ENCODE peak calls at places on chromosome 20, in ten cellular contexts. One of them, this sample, is unnamed.

GRCh38 chr20:13299401-13299800 is 78.3 kb downstream of the ISM1 start:
- DNase-seq in HFFc6: no peak
- DNase-seq in T-helper 9 cell: no peak
- DNase-seq in central memory CD4-positive, alpha-beta T cell: no peak
- DNase-seq in cardiac muscle cell: no peak
- DNase-seq in stimulated activated CD8-positive, alpha-beta memory T cell treated with anti-CD3 and anti-CD28 coated beads, Interleukin-2, amount 100 ng/mL, for 1 hour: no peak
- DNase-seq in germinal center: no peak
- DNase-seq in HEK293T: no peak
- DNase-seq in astrocyte of the spinal cord: no peak
- DNase-seq in NCI-H2081: no peak
- DNase-seq in this sample: no peak

GRCh38 chr20:18904624-18905023 is 91.0 kb downstream of the SCP2D1 start:
- DNase-seq in HFFc6: no peak
- DNase-seq in central memory CD4-positive, alpha-beta T cell: no peak
- DNase-seq in HEK293T: no peak
- DNase-seq in stimulated activated CD8-positive, alpha-beta memory T cell treated with anti-CD3 and anti-CD28 coated beads, Interleukin-2, amount 100 ng/mL, for 1 hour: no peak
- DNase-seq in germinal center: no peak
- DNase-seq in astrocyte of the spinal cord: no peak
- DNase-seq in cardiac muscle cell: no peak
- DNase-seq in NCI-H2081: no peak
- DNase-seq in T-helper 9 cell: no peak
- DNase-seq in this sample: peak

GRCh38 chr20:6614836-6615235 is 152.7 kb upstream of the BMP2 start:
- DNase-seq in T-helper 9 cell: no peak
- DNase-seq in HEK293T: no peak
- DNase-seq in stimulated activated CD8-positive, alpha-beta memory T cell treated with anti-CD3 and anti-CD28 coated beads, Interleukin-2, amount 100 ng/mL, for 1 hour: no peak
- DNase-seq in germinal center: no peak
- DNase-seq in central memory CD4-positive, alpha-beta T cell: no peak
- DNase-seq in cardiac muscle cell: no peak
- DNase-seq in NCI-H2081: no peak
- DNase-seq in HFFc6: no peak
- DNase-seq in astrocyte of the spinal cord: no peak
- DNase-seq in this sample: no peak

GRCh38 chr20:45911486-45912343 is at the start of gene PLTP:
- DNase-seq in central memory CD4-positive, alpha-beta T cell: peak
- DNase-seq in germinal center: no peak
- DNase-seq in astrocyte of the spinal cord: peak
- DNase-seq in NCI-H2081: no peak
- DNase-seq in cardiac muscle cell: peak
- DNase-seq in HEK293T: no peak
- DNase-seq in T-helper 9 cell: peak
- DNase-seq in HFFc6: peak
- DNase-seq in stimulated activated CD8-positive, alpha-beta memory T cell treated with anti-CD3 and anti-CD28 coated beads, Interleukin-2, amount 100 ng/mL, for 1 hour: no peak
- DNase-seq in this sample: peak

GRCh38 chr20:37976862-37977261 is 56.4 kb downstream of the TTI1 start:
- DNase-seq in HEK293T: no peak
- DNase-seq in NCI-H2081: no peak
- DNase-seq in stimulated activated CD8-positive, alpha-beta memory T cell treated with anti-CD3 and anti-CD28 coated beads, Interleukin-2, amount 100 ng/mL, for 1 hour: no peak
- DNase-seq in T-helper 9 cell: no peak
- DNase-seq in germinal center: no peak
- DNase-seq in central memory CD4-positive, alpha-beta T cell: no peak
- DNase-seq in astrocyte of the spinal cord: no peak
- DNase-seq in cardiac muscle cell: peak
- DNase-seq in HFFc6: no peak
- DNase-seq in this sample: no peak

GRCh38 chr20:20593447-20594170 is 118.8 kb downstream of the RALGAPA2 start:
- DNase-seq in NCI-H2081: peak
- DNase-seq in astrocyte of the spinal cord: peak
- DNase-seq in stimulated activated CD8-positive, alpha-beta memory T cell treated with anti-CD3 and anti-CD28 coated beads, Interleukin-2, amount 100 ng/mL, for 1 hour: no peak
- DNase-seq in T-helper 9 cell: no peak
- DNase-seq in germinal center: peak
- DNase-seq in cardiac muscle cell: peak
- DNase-seq in central memory CD4-positive, alpha-beta T cell: no peak
- DNase-seq in HEK293T: peak
- DNase-seq in HFFc6: peak
- DNase-seq in this sample: peak

GRCh38 chr20:58845706-58846105 is 5.0 kb downstream of the GNAS-AS1 start:
- DNase-seq in central memory CD4-positive, alpha-beta T cell: no peak
- DNase-seq in cardiac muscle cell: no peak
- DNase-seq in T-helper 9 cell: no peak
- DNase-seq in stimulated activated CD8-positive, alpha-beta memory T cell treated with anti-CD3 and anti-CD28 coated beads, Interleukin-2, amount 100 ng/mL, for 1 hour: no peak
- DNase-seq in astrocyte of the spinal cord: no peak
- DNase-seq in NCI-H2081: no peak
- DNase-seq in germinal center: no peak
- DNase-seq in HEK293T: no peak
- DNase-seq in HFFc6: no peak
- DNase-seq in this sample: no peak

GRCh38 chr20:61118429-61119224 is 133.4 kb upstream of the CDH4 start:
- DNase-seq in germinal center: no peak
- DNase-seq in NCI-H2081: no peak
- DNase-seq in HFFc6: peak
- DNase-seq in T-helper 9 cell: no peak
- DNase-seq in stimulated activated CD8-positive, alpha-beta memory T cell treated with anti-CD3 and anti-CD28 coated beads, Interleukin-2, amount 100 ng/mL, for 1 hour: no peak
- DNase-seq in central memory CD4-positive, alpha-beta T cell: no peak
- DNase-seq in astrocyte of the spinal cord: peak
- DNase-seq in HEK293T: no peak
- DNase-seq in cardiac muscle cell: no peak
- DNase-seq in this sample: no peak

GRCh38 chr20:59078231-59078630 is 35.6 kb upstream of the PRELID3B start:
- DNase-seq in stimulated activated CD8-positive, alpha-beta memory T cell treated with anti-CD3 and anti-CD28 coated beads, Interleukin-2, amount 100 ng/mL, for 1 hour: no peak
- DNase-seq in central memory CD4-positive, alpha-beta T cell: no peak
- DNase-seq in T-helper 9 cell: no peak
- DNase-seq in HEK293T: no peak
- DNase-seq in germinal center: no peak
- DNase-seq in astrocyte of the spinal cord: no peak
- DNase-seq in NCI-H2081: no peak
- DNase-seq in HFFc6: no peak
- DNase-seq in cardiac muscle cell: no peak
- DNase-seq in this sample: no peak

GRCh38 chr20:62309198-62309944 is 6.6 kb downstream of the ADRM1 start:
- DNase-seq in central memory CD4-positive, alpha-beta T cell: no peak
- DNase-seq in astrocyte of the spinal cord: no peak
- DNase-seq in stimulated activated CD8-positive, alpha-beta memory T cell treated with anti-CD3 and anti-CD28 coated beads, Interleukin-2, amount 100 ng/mL, for 1 hour: no peak
- DNase-seq in germinal center: no peak
- DNase-seq in cardiac muscle cell: no peak
- DNase-seq in HEK293T: no peak
- DNase-seq in HFFc6: no peak
- DNase-seq in NCI-H2081: no peak
- DNase-seq in T-helper 9 cell: no peak
- DNase-seq in this sample: no peak

GRCh38 chr20:64116016-64116415 is 8.7 kb upstream of the NPBWR2 start:
- DNase-seq in HEK293T: no peak
- DNase-seq in central memory CD4-positive, alpha-beta T cell: no peak
- DNase-seq in astrocyte of the spinal cord: no peak
- DNase-seq in NCI-H2081: no peak
- DNase-seq in stimulated activated CD8-positive, alpha-beta memory T cell treated with anti-CD3 and anti-CD28 coated beads, Interleukin-2, amount 100 ng/mL, for 1 hour: no peak
- DNase-seq in T-helper 9 cell: no peak
- DNase-seq in germinal center: no peak
- DNase-seq in HFFc6: no peak
- DNase-seq in cardiac muscle cell: no peak
- DNase-seq in this sample: no peak

GRCh38 chr20:50138479-50139393 is 14.8 kb downstream of the PEDS1 start:
- DNase-seq in HFFc6: no peak
- DNase-seq in germinal center: no peak
- DNase-seq in cardiac muscle cell: no peak
- DNase-seq in HEK293T: no peak
- DNase-seq in astrocyte of the spinal cord: no peak
- DNase-seq in NCI-H2081: no peak
- DNase-seq in stimulated activated CD8-positive, alpha-beta memory T cell treated with anti-CD3 and anti-CD28 coated beads, Interleukin-2, amount 100 ng/mL, for 1 hour: no peak
- DNase-seq in central memory CD4-positive, alpha-beta T cell: no peak
- DNase-seq in T-helper 9 cell: no peak
- DNase-seq in this sample: no peak

GRCh38 chr20:40499416-40499815 is 189.6 kb downstream of the MAFB start:
- DNase-seq in HEK293T: no peak
- DNase-seq in stimulated activated CD8-positive, alpha-beta memory T cell treated with anti-CD3 and anti-CD28 coated beads, Interleukin-2, amount 100 ng/mL, for 1 hour: no peak
- DNase-seq in HFFc6: no peak
- DNase-seq in astrocyte of the spinal cord: no peak
- DNase-seq in germinal center: no peak
- DNase-seq in cardiac muscle cell: no peak
- DNase-seq in T-helper 9 cell: no peak
- DNase-seq in central memory CD4-positive, alpha-beta T cell: no peak
- DNase-seq in NCI-H2081: no peak
- DNase-seq in this sample: no peak

GRCh38 chr20:10080554-10080953 is 45.8 kb downstream of the ANKEF1 start:
- DNase-seq in HFFc6: no peak
- DNase-seq in astrocyte of the spinal cord: no peak
- DNase-seq in HEK293T: no peak
- DNase-seq in cardiac muscle cell: no peak
- DNase-seq in central memory CD4-positive, alpha-beta T cell: no peak
- DNase-seq in stimulated activated CD8-positive, alpha-beta memory T cell treated with anti-CD3 and anti-CD28 coated beads, Interleukin-2, amount 100 ng/mL, for 1 hour: no peak
- DNase-seq in NCI-H2081: no peak
- DNase-seq in germinal center: no peak
- DNase-seq in T-helper 9 cell: no peak
- DNase-seq in this sample: no peak

GRCh38 chr20:13041574-13042457 is 33.0 kb downstream of the SPTLC3 start:
- DNase-seq in stimulated activated CD8-positive, alpha-beta memory T cell treated with anti-CD3 and anti-CD28 coated beads, Interleukin-2, amount 100 ng/mL, for 1 hour: no peak
- DNase-seq in HFFc6: no peak
- DNase-seq in HEK293T: no peak
- DNase-seq in astrocyte of the spinal cord: peak
- DNase-seq in NCI-H2081: no peak
- DNase-seq in cardiac muscle cell: no peak
- DNase-seq in central memory CD4-positive, alpha-beta T cell: no peak
- DNase-seq in germinal center: no peak
- DNase-seq in T-helper 9 cell: no peak
- DNase-seq in this sample: no peak

GRCh38 chr20:17543531-17543961 is 12.4 kb upstream of the BFSP1 start:
- DNase-seq in stimulated activated CD8-positive, alpha-beta memory T cell treated with anti-CD3 and anti-CD28 coated beads, Interleukin-2, amount 100 ng/mL, for 1 hour: no peak
- DNase-seq in central memory CD4-positive, alpha-beta T cell: no peak
- DNase-seq in cardiac muscle cell: no peak
- DNase-seq in HFFc6: peak
- DNase-seq in germinal center: no peak
- DNase-seq in astrocyte of the spinal cord: peak
- DNase-seq in T-helper 9 cell: no peak
- DNase-seq in HEK293T: no peak
- DNase-seq in NCI-H2081: no peak
- DNase-seq in this sample: no peak

GRCh38 chr20:48295966-48296421 is 510.7 kb upstream of the SULF2 start:
- DNase-seq in T-helper 9 cell: no peak
- DNase-seq in central memory CD4-positive, alpha-beta T cell: no peak
- DNase-seq in germinal center: no peak
- DNase-seq in NCI-H2081: no peak
- DNase-seq in HEK293T: no peak
- DNase-seq in astrocyte of the spinal cord: peak
- DNase-seq in stimulated activated CD8-positive, alpha-beta memory T cell treated with anti-CD3 and anti-CD28 coated beads, Interleukin-2, amount 100 ng/mL, for 1 hour: no peak
- DNase-seq in cardiac muscle cell: peak
- DNase-seq in HFFc6: peak
- DNase-seq in this sample: no peak

GRCh38 chr20:31835977-31836852 is 9.2 kb downstream of the FOXS1 start:
- DNase-seq in astrocyte of the spinal cord: peak
- DNase-seq in HFFc6: peak
- DNase-seq in NCI-H2081: no peak
- DNase-seq in cardiac muscle cell: no peak
- DNase-seq in HEK293T: peak
- DNase-seq in stimulated activated CD8-positive, alpha-beta memory T cell treated with anti-CD3 and anti-CD28 coated beads, Interleukin-2, amount 100 ng/mL, for 1 hour: peak
- DNase-seq in germinal center: no peak
- DNase-seq in central memory CD4-positive, alpha-beta T cell: no peak
- DNase-seq in T-helper 9 cell: no peak
- DNase-seq in this sample: no peak

GRCh38 chr20:17636523-17637412 is 45.3 kb downstream of the RRBP1 start:
- DNase-seq in HEK293T: no peak
- DNase-seq in central memory CD4-positive, alpha-beta T cell: no peak
- DNase-seq in T-helper 9 cell: no peak
- DNase-seq in HFFc6: no peak
- DNase-seq in astrocyte of the spinal cord: no peak
- DNase-seq in cardiac muscle cell: peak
- DNase-seq in stimulated activated CD8-positive, alpha-beta memory T cell treated with anti-CD3 and anti-CD28 coated beads, Interleukin-2, amount 100 ng/mL, for 1 hour: no peak
- DNase-seq in germinal center: no peak
- DNase-seq in NCI-H2081: no peak
- DNase-seq in this sample: no peak

GRCh38 chr20:52490715-52491430 is 299.3 kb upstream of the ZFP64 start:
- DNase-seq in T-helper 9 cell: no peak
- DNase-seq in HFFc6: peak
- DNase-seq in cardiac muscle cell: no peak
- DNase-seq in stimulated activated CD8-positive, alpha-beta memory T cell treated with anti-CD3 and anti-CD28 coated beads, Interleukin-2, amount 100 ng/mL, for 1 hour: no peak
- DNase-seq in NCI-H2081: no peak
- DNase-seq in HEK293T: no peak
- DNase-seq in central memory CD4-positive, alpha-beta T cell: no peak
- DNase-seq in germinal center: no peak
- DNase-seq in astrocyte of the spinal cord: peak
- DNase-seq in this sample: no peak

GRCh38 chr20:37358366-37359150 is 12.6 kb downstream of the SRC start:
- DNase-seq in stimulated activated CD8-positive, alpha-beta memory T cell treated with anti-CD3 and anti-CD28 coated beads, Interleukin-2, amount 100 ng/mL, for 1 hour: no peak
- DNase-seq in germinal center: no peak
- DNase-seq in NCI-H2081: no peak
- DNase-seq in T-helper 9 cell: no peak
- DNase-seq in astrocyte of the spinal cord: no peak
- DNase-seq in cardiac muscle cell: no peak
- DNase-seq in HEK293T: no peak
- DNase-seq in HFFc6: no peak
- DNase-seq in central memory CD4-positive, alpha-beta T cell: no peak
- DNase-seq in this sample: no peak

GRCh38 chr20:36344517-36345132 is 38.5 kb downstream of the DLGAP4 start:
- DNase-seq in T-helper 9 cell: no peak
- DNase-seq in central memory CD4-positive, alpha-beta T cell: no peak
- DNase-seq in NCI-H2081: no peak
- DNase-seq in astrocyte of the spinal cord: peak
- DNase-seq in stimulated activated CD8-positive, alpha-beta memory T cell treated with anti-CD3 and anti-CD28 coated beads, Interleukin-2, amount 100 ng/mL, for 1 hour: no peak
- DNase-seq in HFFc6: peak
- DNase-seq in germinal center: no peak
- DNase-seq in cardiac muscle cell: peak
- DNase-seq in HEK293T: peak
- DNase-seq in this sample: peak

GRCh38 chr20:33664762-33665144 is 2.0 kb upstream of the ACTL10 start:
- DNase-seq in T-helper 9 cell: no peak
- DNase-seq in stimulated activated CD8-positive, alpha-beta memory T cell treated with anti-CD3 and anti-CD28 coated beads, Interleukin-2, amount 100 ng/mL, for 1 hour: no peak
- DNase-seq in NCI-H2081: no peak
- DNase-seq in central memory CD4-positive, alpha-beta T cell: no peak
- DNase-seq in astrocyte of the spinal cord: no peak
- DNase-seq in cardiac muscle cell: no peak
- DNase-seq in germinal center: no peak
- DNase-seq in HEK293T: no peak
- DNase-seq in HFFc6: no peak
- DNase-seq in this sample: no peak

GRCh38 chr20:31685853-31686641 is 36.6 kb downstream of the BCL2L1 start:
- DNase-seq in stimulated activated CD8-positive, alpha-beta memory T cell treated with anti-CD3 and anti-CD28 coated beads, Interleukin-2, amount 100 ng/mL, for 1 hour: no peak
- DNase-seq in cardiac muscle cell: no peak
- DNase-seq in T-helper 9 cell: no peak
- DNase-seq in germinal center: no peak
- DNase-seq in NCI-H2081: no peak
- DNase-seq in HFFc6: no peak
- DNase-seq in central memory CD4-positive, alpha-beta T cell: no peak
- DNase-seq in HEK293T: no peak
- DNase-seq in astrocyte of the spinal cord: no peak
- DNase-seq in this sample: no peak

This sample was measured in endothelial cell.